ENCODE peak calls at places on chromosomes 7 and 10, in eight cellular contexts. One of them, this sample, is unnamed.

GRCh38 chr10:7186387-7187032 is 224.3 kb downstream of the SFMBT2 start:
- DNase-seq in SK-N-SH: no peak
- DNase-seq in hepatocyte: no peak
- DNase-seq in OCI-LY7: no peak
- DNase-seq in HCT116: no peak
- DNase-seq in MM.1S: no peak
- DNase-seq in neural progenitor cell: no peak
- DNase-seq in PC-3: no peak
- DNase-seq in this sample: no peak

GRCh38 chr10:74753295-74754211 is 72.8 kb upstream of the KAT6B start:
- DNase-seq in hepatocyte: peak
- DNase-seq in neural progenitor cell: no peak
- DNase-seq in PC-3: peak
- DNase-seq in SK-N-SH: no peak
- DNase-seq in OCI-LY7: no peak
- DNase-seq in MM.1S: no peak
- DNase-seq in HCT116: no peak
- DNase-seq in this sample: peak

GRCh38 chr7:84790873-84791272 is 396.0 kb downstream of the SEMA3D start:
- DNase-seq in OCI-LY7: no peak
- DNase-seq in HCT116: no peak
- DNase-seq in hepatocyte: no peak
- DNase-seq in MM.1S: no peak
- DNase-seq in SK-N-SH: no peak
- DNase-seq in PC-3: no peak
- DNase-seq in neural progenitor cell: no peak
- DNase-seq in this sample: no peak

GRCh38 chr10:132591166-132591971 is 53.8 kb downstream of the INPP5A start:
- DNase-seq in HCT116: no peak
- DNase-seq in MM.1S: no peak
- DNase-seq in PC-3: peak
- DNase-seq in neural progenitor cell: no peak
- DNase-seq in OCI-LY7: no peak
- DNase-seq in SK-N-SH: no peak
- DNase-seq in hepatocyte: peak
- DNase-seq in this sample: peak

GRCh38 chr7:151440799-151441443 is 980 bp upstream of the CRYGN start:
- DNase-seq in MM.1S: no peak
- DNase-seq in OCI-LY7: no peak
- DNase-seq in PC-3: no peak
- DNase-seq in HCT116: no peak
- DNase-seq in neural progenitor cell: no peak
- DNase-seq in hepatocyte: no peak
- DNase-seq in SK-N-SH: no peak
- DNase-seq in this sample: no peak

GRCh38 chr10:102313221-102313896 is 68.0 kb downstream of the GBF1 start:
- DNase-seq in PC-3: no peak
- DNase-seq in OCI-LY7: no peak
- DNase-seq in MM.1S: no peak
- DNase-seq in neural progenitor cell: peak
- DNase-seq in hepatocyte: no peak
- DNase-seq in HCT116: no peak
- DNase-seq in SK-N-SH: no peak
- DNase-seq in this sample: no peak

GRCh38 chr7:76512941-76513816 is 2.8 kb downstream of the UPK3B start:
- DNase-seq in neural progenitor cell: peak
- DNase-seq in MM.1S: no peak
- DNase-seq in hepatocyte: peak
- DNase-seq in OCI-LY7: no peak
- DNase-seq in HCT116: peak
- DNase-seq in PC-3: peak
- DNase-seq in SK-N-SH: peak
- DNase-seq in this sample: peak

GRCh38 chr7:85021090-85021704 is 165.7 kb downstream of the SEMA3D start:
- DNase-seq in neural progenitor cell: peak
- DNase-seq in MM.1S: no peak
- DNase-seq in hepatocyte: peak
- DNase-seq in HCT116: no peak
- DNase-seq in SK-N-SH: no peak
- DNase-seq in PC-3: peak
- DNase-seq in OCI-LY7: no peak
- DNase-seq in this sample: peak

GRCh38 chr7:92461027-92462003 is 14.0 kb downstream of the GATAD1 start:
- DNase-seq in neural progenitor cell: peak
- DNase-seq in SK-N-SH: peak
- DNase-seq in MM.1S: peak
- DNase-seq in PC-3: peak
- DNase-seq in hepatocyte: peak
- DNase-seq in HCT116: peak
- DNase-seq in OCI-LY7: peak
- DNase-seq in this sample: peak

GRCh38 chr7:129943352-129943751 is 9.4 kb downstream of the UBE2H start:
- DNase-seq in SK-N-SH: no peak
- DNase-seq in MM.1S: no peak
- DNase-seq in PC-3: no peak
- DNase-seq in hepatocyte: no peak
- DNase-seq in OCI-LY7: no peak
- DNase-seq in neural progenitor cell: no peak
- DNase-seq in HCT116: no peak
- DNase-seq in this sample: no peak

GRCh38 chr7:105830405-105831218 is 45.8 kb downstream of the ATXN7L1 start:
- DNase-seq in OCI-LY7: no peak
- DNase-seq in neural progenitor cell: no peak
- DNase-seq in SK-N-SH: peak
- DNase-seq in PC-3: peak
- DNase-seq in HCT116: peak
- DNase-seq in hepatocyte: peak
- DNase-seq in MM.1S: no peak
- DNase-seq in this sample: no peak

GRCh38 chr7:24283900-24284698 is at the start of gene NPY:
- DNase-seq in MM.1S: no peak
- DNase-seq in OCI-LY7: no peak
- DNase-seq in neural progenitor cell: peak
- DNase-seq in PC-3: no peak
- DNase-seq in SK-N-SH: peak
- DNase-seq in HCT116: no peak
- DNase-seq in hepatocyte: no peak
- DNase-seq in this sample: peak

GRCh38 chr10:109456566-109457361 is 466.5 kb downstream of the XPNPEP1 start:
- DNase-seq in SK-N-SH: peak
- DNase-seq in PC-3: no peak
- DNase-seq in HCT116: no peak
- DNase-seq in MM.1S: no peak
- DNase-seq in neural progenitor cell: peak
- DNase-seq in hepatocyte: peak
- DNase-seq in OCI-LY7: no peak
- DNase-seq in this sample: peak

GRCh38 chr10:127880557-127880956 is 12.2 kb downstream of the CLRN3 start:
- DNase-seq in hepatocyte: no peak
- DNase-seq in MM.1S: peak
- DNase-seq in neural progenitor cell: no peak
- DNase-seq in OCI-LY7: peak
- DNase-seq in HCT116: no peak
- DNase-seq in PC-3: no peak
- DNase-seq in SK-N-SH: no peak
- DNase-seq in this sample: no peak

GRCh38 chr10:11578802-11579255 is 32.6 kb downstream of the USP6NL start:
- DNase-seq in SK-N-SH: no peak
- DNase-seq in HCT116: no peak
- DNase-seq in OCI-LY7: no peak
- DNase-seq in MM.1S: no peak
- DNase-seq in PC-3: no peak
- DNase-seq in neural progenitor cell: no peak
- DNase-seq in hepatocyte: no peak
- DNase-seq in this sample: no peak

GRCh38 chr10:117004627-117005453 is at the start of gene SHTN1:
- DNase-seq in SK-N-SH: peak
- DNase-seq in PC-3: peak
- DNase-seq in HCT116: peak
- DNase-seq in hepatocyte: peak
- DNase-seq in OCI-LY7: no peak
- DNase-seq in MM.1S: peak
- DNase-seq in neural progenitor cell: peak
- DNase-seq in this sample: peak

GRCh38 chr7:29508608-29509007 is 55.0 kb upstream of the PRR15 start:
- DNase-seq in PC-3: no peak
- DNase-seq in OCI-LY7: no peak
- DNase-seq in MM.1S: no peak
- DNase-seq in hepatocyte: no peak
- DNase-seq in HCT116: no peak
- DNase-seq in neural progenitor cell: no peak
- DNase-seq in SK-N-SH: no peak
- DNase-seq in this sample: no peak

GRCh38 chr7:29511337-29511736 is 52.3 kb upstream of the PRR15 start:
- DNase-seq in PC-3: no peak
- DNase-seq in MM.1S: no peak
- DNase-seq in neural progenitor cell: no peak
- DNase-seq in SK-N-SH: no peak
- DNase-seq in HCT116: no peak
- DNase-seq in hepatocyte: no peak
- DNase-seq in OCI-LY7: no peak
- DNase-seq in this sample: no peak

GRCh38 chr7:29510028-29510427 is 53.6 kb upstream of the PRR15 start:
- DNase-seq in MM.1S: no peak
- DNase-seq in HCT116: no peak
- DNase-seq in hepatocyte: no peak
- DNase-seq in PC-3: no peak
- DNase-seq in SK-N-SH: no peak
- DNase-seq in OCI-LY7: no peak
- DNase-seq in neural progenitor cell: no peak
- DNase-seq in this sample: no peak

GRCh38 chr7:29516491-29516890 is 47.1 kb upstream of the PRR15 start:
- DNase-seq in hepatocyte: no peak
- DNase-seq in neural progenitor cell: no peak
- DNase-seq in OCI-LY7: no peak
- DNase-seq in PC-3: no peak
- DNase-seq in SK-N-SH: no peak
- DNase-seq in MM.1S: no peak
- DNase-seq in HCT116: no peak
- DNase-seq in this sample: no peak

GRCh38 chr7:29511851-29512250 is 51.8 kb upstream of the PRR15 start:
- DNase-seq in MM.1S: no peak
- DNase-seq in hepatocyte: no peak
- DNase-seq in OCI-LY7: no peak
- DNase-seq in neural progenitor cell: no peak
- DNase-seq in HCT116: no peak
- DNase-seq in PC-3: no peak
- DNase-seq in SK-N-SH: no peak
- DNase-seq in this sample: no peak
- TF ChIP-seq EZH2phosphoT487 in MM.1S: no peak
- TF ChIP-seq EZH2phosphoT487 in hepatocyte: no peak
- TF ChIP-seq EZH2phosphoT487 in OCI-LY7: no peak
- TF ChIP-seq EZH2phosphoT487 in neural progenitor cell: no peak
- TF ChIP-seq EZH2phosphoT487 in HCT116: no peak
- TF ChIP-seq EZH2phosphoT487 in PC-3: no peak
- TF ChIP-seq EZH2phosphoT487 in SK-N-SH: no peak
- TF ChIP-seq EZH2phosphoT487 in this sample: no peak

DNA sequence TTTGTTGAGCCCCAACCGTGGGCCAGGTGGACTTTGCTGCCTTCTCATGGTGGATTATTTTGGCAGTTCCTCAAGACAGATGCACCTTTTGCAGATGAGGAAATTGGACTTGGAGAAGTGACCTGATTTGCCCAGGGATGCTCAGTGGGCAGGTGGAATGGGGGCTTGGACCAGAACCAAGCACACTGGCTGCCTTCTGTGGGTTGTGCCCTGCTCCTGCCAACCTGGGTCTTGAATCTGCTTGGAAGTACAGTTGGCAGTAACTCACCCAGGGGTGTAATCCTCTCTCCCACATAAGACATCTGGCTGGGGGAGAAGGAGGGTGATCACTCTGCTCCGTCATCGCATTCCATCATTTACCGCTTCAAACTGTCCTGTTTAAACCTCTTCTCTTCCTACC is 110.5 kb upstream of the GPR26 start:
- DNase-seq in OCI-LY7: no peak
- DNase-seq in hepatocyte: no peak
- DNase-seq in PC-3: no peak
- DNase-seq in HCT116: no peak
- DNase-seq in neural progenitor cell: no peak
- DNase-seq in MM.1S: no peak
- DNase-seq in SK-N-SH: no peak
- DNase-seq in this sample: no peak
- TF ChIP-seq CTCF in OCI-LY7: no peak
- TF ChIP-seq CTCF in hepatocyte: no peak
- TF ChIP-seq CTCF in PC-3: no peak
- TF ChIP-seq CTCF in HCT116: no peak
- TF ChIP-seq CTCF in neural progenitor cell: no peak
- TF ChIP-seq CTCF in MM.1S: no peak
- TF ChIP-seq CTCF in SK-N-SH: no peak
- TF ChIP-seq CTCF in this sample: no peak

DNA sequence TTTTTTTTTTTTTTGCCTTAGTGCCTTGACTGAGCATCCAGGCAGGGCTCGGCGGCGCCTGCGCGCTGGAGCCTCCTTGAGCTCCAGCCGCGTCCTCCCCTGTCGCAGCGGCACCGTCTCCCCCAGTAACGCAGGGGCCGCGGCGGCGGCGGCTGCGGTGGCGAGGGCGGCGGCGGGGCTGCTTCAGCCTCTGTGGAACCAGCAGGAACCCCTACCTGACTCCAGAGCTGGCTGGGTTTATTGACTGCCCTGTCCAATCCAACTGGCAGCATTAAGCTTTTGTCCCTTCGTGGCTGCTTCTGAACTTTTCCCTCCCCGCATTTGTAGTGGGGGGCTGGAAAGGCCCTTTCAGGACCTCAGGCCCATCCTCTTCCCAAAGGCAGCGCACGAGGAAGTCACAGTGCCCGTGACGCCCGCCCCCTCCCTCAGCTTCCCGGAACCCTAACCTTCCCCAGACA is at the start of gene GPR85:
- DNase-seq in PC-3: no peak
- DNase-seq in OCI-LY7: no peak
- DNase-seq in HCT116: no peak
- DNase-seq in neural progenitor cell: peak
- DNase-seq in hepatocyte: peak
- DNase-seq in MM.1S: no peak
- DNase-seq in SK-N-SH: peak
- DNase-seq in this sample: peak
- TF ChIP-seq EZH2phosphoT487 in PC-3: no peak
- TF ChIP-seq EZH2phosphoT487 in OCI-LY7: no peak
- TF ChIP-seq EZH2phosphoT487 in HCT116: no peak
- TF ChIP-seq EZH2phosphoT487 in neural progenitor cell: no peak
- TF ChIP-seq EZH2phosphoT487 in hepatocyte: no peak
- TF ChIP-seq EZH2phosphoT487 in MM.1S: no peak
- TF ChIP-seq EZH2phosphoT487 in SK-N-SH: no peak
- TF ChIP-seq EZH2phosphoT487 in this sample: no peak

DNA sequence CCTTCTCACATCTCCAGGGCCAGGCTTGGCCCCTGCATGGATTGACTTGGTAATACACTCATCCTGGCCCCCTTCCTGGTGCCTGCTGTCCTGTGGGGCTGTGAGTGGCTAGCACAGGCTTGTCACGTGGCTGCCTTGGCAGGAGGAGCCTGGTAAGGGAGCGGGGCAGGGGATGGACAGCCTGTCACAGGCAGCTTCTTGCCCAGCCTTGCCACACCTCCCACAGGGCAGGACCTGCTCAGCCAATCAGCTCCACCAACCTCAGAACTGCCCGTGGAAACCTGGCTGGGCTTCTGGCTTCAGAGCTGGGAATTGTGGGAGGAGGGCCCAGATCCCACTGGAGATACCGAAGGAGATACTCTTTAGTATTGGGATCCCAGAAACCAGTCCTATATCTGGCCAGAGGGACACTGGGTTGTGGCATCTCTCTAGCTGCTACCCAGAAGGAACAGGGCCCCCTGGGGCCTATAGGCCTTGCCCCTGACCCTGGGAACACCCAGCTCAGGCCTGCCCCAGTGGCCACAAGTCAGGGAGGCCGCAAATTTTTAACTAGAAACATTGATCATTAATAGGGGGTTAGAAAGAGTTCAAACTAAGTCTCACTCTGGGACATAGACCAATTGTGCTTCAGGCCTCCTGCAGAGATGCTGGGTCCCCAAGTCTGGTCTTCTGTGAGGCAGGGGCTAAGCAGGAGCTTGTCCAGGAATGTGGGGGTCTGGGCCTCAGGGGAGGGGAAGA is at the start of gene HOGA1:
- DNase-seq in HCT116: peak
- DNase-seq in OCI-LY7: no peak
- DNase-seq in SK-N-SH: peak
- DNase-seq in neural progenitor cell: peak
- DNase-seq in PC-3: peak
- DNase-seq in MM.1S: no peak
- DNase-seq in hepatocyte: peak
- DNase-seq in this sample: peak
- TF ChIP-seq CTCF in HCT116: no peak
- TF ChIP-seq CTCF in OCI-LY7: no peak
- TF ChIP-seq CTCF in SK-N-SH: no peak
- TF ChIP-seq CTCF in neural progenitor cell: no peak
- TF ChIP-seq CTCF in PC-3: no peak
- TF ChIP-seq CTCF in MM.1S: no peak
- TF ChIP-seq CTCF in hepatocyte: no peak
- TF ChIP-seq CTCF in this sample: no peak

This sample was measured in GM23338.